ENCODE peak calls at places on chromosomes 7 and 10, in six cellular contexts. D, A, Y, T, G and Z are unnamed samples.

GRCh38 chr10:34622914-34623313 is 192.2 kb downstream of the PARD3 start:
- DNase-seq in D (no peak), A (no peak), Y (no peak), T (no peak), G (no peak), Z (no peak)

GRCh38 chr7:44367475-44368030 is 42.2 kb upstream of the CAMK2B start:
- DNase-seq in D (no peak), A (no peak), Y (no peak), T (no peak), G (no peak), Z (no peak)

GRCh38 chr10:33460461-33461294 is 126.2 kb upstream of the NRP1 start:
- DNase-seq in D (no peak), A (peak), Y (no peak), T (no peak), G (peak), Z (no peak)

GRCh38 chr10:92014620-92015019 is 91.0 kb downstream of the BTAF1 start:
- DNase-seq in D (no peak), A (no peak), Y (no peak), T (no peak), G (no peak), Z (no peak)

GRCh38 chr10:17756557-17757208 is 4.7 kb downstream of the TMEM236 start:
- DNase-seq in D (no peak), A (no peak), Y (no peak), T (no peak), G (no peak), Z (no peak)

GRCh38 chr10:28263136-28263857 is 39.6 kb downstream of the MPP7 start:
- DNase-seq in D (no peak), A (no peak), Y (peak), T (no peak), G (no peak), Z (no peak)

GRCh38 chr7:51310131-51310583 is 6.5 kb downstream of the COBL start:
- DNase-seq in D (no peak), A (no peak), Y (no peak), T (peak), G (no peak), Z (no peak)

GRCh38 chr10:116255931-116256748 is 16.9 kb downstream of the GFRA1 start:
- DNase-seq in D (no peak), A (no peak), Y (no peak), T (no peak), G (no peak), Z (no peak)

GRCh38 chr10:27242951-27243551 is 2.5 kb upstream of the ACBD5 start:
- DNase-seq in D (no peak), A (peak), Y (peak), T (no peak), G (no peak), Z (peak)

GRCh38 chr10:78343266-78343665 is 309.6 kb downstream of the RPS24 start:
- DNase-seq in D (no peak), A (no peak), Y (no peak), T (no peak), G (no peak), Z (no peak)